ENCODE peak calls at places on chromosomes 13 and 19, in eight cellular contexts. R is stimulated activated CD4-positive, alpha-beta T cell treated with anti-CD3 and anti-CD28 coated beads, Interleukin-1b, Interleukin-23, amount 100 ng/mL, for 48 hours; F is iPS-NIHi11; D is OCI-M1; E is stimulated activated CD8-positive, alpha-beta memory T cell treated with anti-CD3 and anti-CD28 coated beads, Interleukin-15, amount 100 ng/mL, for 24 hours; A is CD8-positive, alpha-beta memory T cell; B is RWPE1; N is astrocyte. I is an unnamed sample.

GRCh38 chr13:83620535-83621220 is 261.6 kb downstream of the SLITRK1 start:
- DNase-seq in R (no peak), F (no peak), D (no peak), E (no peak), A (no peak), B (peak), N (peak), I (no peak)

GRCh38 chr13:98368019-98368418 is 190.9 kb upstream of the RNF113B start:
- DNase-seq in R (no peak), F (no peak), D (no peak), E (no peak), A (no peak), B (no peak), N (peak), I (no peak)

GRCh38 chr13:98310485-98311199 is 133.6 kb upstream of the RNF113B start:
- DNase-seq in R (no peak), F (no peak), D (no peak), E (no peak), A (no peak), B (no peak), N (no peak), I (no peak)

GRCh38 chr13:97535619-97536018 is 101.7 kb downstream of the RAP2A start:
- DNase-seq in R (no peak), F (no peak), D (no peak), E (no peak), A (no peak), B (peak), N (peak), I (no peak)

GRCh38 chr13:36612242-36612641 is 61.6 kb upstream of the SERTM1 start:
- DNase-seq in R (no peak), F (peak), D (no peak), E (no peak), A (no peak), B (no peak), N (no peak), I (no peak)

GRCh38 chr19:39407644-39408391 is 1.2 kb downstream of the ZFP36 start:
- DNase-seq in R (peak), F (no peak), D (no peak), E (no peak), A (peak), B (no peak), N (no peak), I (peak)

GRCh38 chr13:104750377-104750776 is 1684.2 kb upstream of the SLC10A2 start:
- DNase-seq in R (no peak), F (no peak), D (no peak), E (no peak), A (no peak), B (peak), N (peak), I (no peak)

GRCh38 chr13:37270206-37271001 is 164.9 kb upstream of the CSNK1A1L start:
- DNase-seq in R (no peak), F (no peak), D (no peak), E (no peak), A (no peak), B (no peak), N (no peak), I (no peak)

GRCh38 chr19:5501907-5502306 is 46.7 kb downstream of the ZNRF4 start:
- DNase-seq in R (no peak), F (no peak), D (no peak), E (no peak), A (no peak), B (no peak), N (no peak), I (no peak)

GRCh38 chr19:13072206-13072898 is 30.3 kb downstream of the LYL1 start:
- DNase-seq in R (no peak), F (no peak), D (no peak), E (no peak), A (no peak), B (no peak), N (no peak), I (no peak)

GRCh38 chr19:6693681-6694080 is 23.7 kb upstream of the TNFSF14 start:
- DNase-seq in R (peak), F (no peak), D (peak), E (no peak), A (no peak), B (no peak), N (no peak), I (no peak)

GRCh38 chr19:30671622-30672051 is 299.5 kb downstream of the ZNF536 start:
- DNase-seq in R (no peak), F (no peak), D (no peak), E (no peak), A (no peak), B (no peak), N (no peak), I (no peak)

GRCh38 chr19:31503211-31503610 is 154.0 kb upstream of the TSHZ3 start:
- DNase-seq in R (no peak), F (no peak), D (no peak), E (no peak), A (no peak), B (no peak), N (no peak), I (no peak)

GRCh38 chr19:23762884-23763711 is 4.4 kb upstream of the ZNF681 start:
- DNase-seq in R (peak), F (peak), D (peak), E (peak), A (peak), B (peak), N (peak), I (peak)

GRCh38 chr19:46665072-46665471 is 4.1 kb upstream of the DACT3 start:
- DNase-seq in R (no peak), F (no peak), D (no peak), E (no peak), A (no peak), B (no peak), N (no peak), I (no peak)

GRCh38 chr13:42906257-42906656 is 85.8 kb downstream of the EPSTI1 start:
- DNase-seq in R (no peak), F (no peak), D (no peak), E (no peak), A (no peak), B (no peak), N (no peak), I (no peak)

GRCh38 chr13:32056316-32056715 is 24.7 kb downstream of the FRY start:
- DNase-seq in R (no peak), F (no peak), D (no peak), E (no peak), A (no peak), B (no peak), N (no peak), I (no peak)

GRCh38 chr19:52297601-52298358 is 811 bp downstream of the ZNF480 start:
- DNase-seq in R (no peak), F (no peak), D (peak), E (no peak), A (no peak), B (no peak), N (no peak), I (no peak)

GRCh38 chr19:5228932-5229777 is 111.5 kb downstream of the PTPRS start:
- DNase-seq in R (no peak), F (no peak), D (no peak), E (no peak), A (no peak), B (peak), N (no peak), I (no peak)

GRCh38 chr13:40477623-40478608 is 188.5 kb downstream of the FOXO1 start:
- DNase-seq in R (no peak), F (no peak), D (no peak), E (no peak), A (no peak), B (no peak), N (peak), I (no peak)

GRCh38 chr19:35459414-35460082 is 11.5 kb downstream of the FFAR2 start:
- DNase-seq in R (no peak), F (no peak), D (no peak), E (no peak), A (no peak), B (no peak), N (no peak), I (no peak)

GRCh38 chr19:10420444-10421239 is at the start of gene PDE4A:
- DNase-seq in R (peak), F (peak), D (peak), E (no peak), A (peak), B (no peak), N (no peak), I (peak)

GRCh38 chr19:45820413-45821102 is 5.5 kb upstream of the RSPH6A start:
- DNase-seq in R (no peak), F (no peak), D (no peak), E (no peak), A (no peak), B (no peak), N (no peak), I (no peak)

GRCh38 chr13:75296651-75297050 is 185.3 kb downstream of the TBC1D4 start:
- DNase-seq in R (no peak), F (no peak), D (peak), E (no peak), A (no peak), B (no peak), N (no peak), I (no peak)

I was measured in effector memory CD8-positive, alpha-beta T cell.